ENCODE peak calls at places on chromosomes 7 and 10, in seven cellular contexts. One of them, this sample, is unnamed.
A peak's percentile ranks its signal among the peaks of the same experiment; 100 is the strongest.

GRCh38 chr7:512541-513311 is 6.9 kb downstream of the PDGFA start:
- DNase-seq in upper lobe of right lung: peak; percentile 94
- DNase-seq in lung: peak; percentile 88
- DNase-seq in suprapubic skin: no peak
- DNase-seq in adrenal gland: no peak
- DNase-seq in GM23338: no peak
- DNase-seq in ovary: no peak
- DNase-seq in this sample: peak; percentile 44

GRCh38 chr10:91796332-91797076 is 1.7 kb upstream of the TNKS2 start:
- DNase-seq in upper lobe of right lung: peak; percentile 66
- DNase-seq in lung: peak; percentile 39
- DNase-seq in suprapubic skin: no peak
- DNase-seq in adrenal gland: peak; percentile 36
- DNase-seq in GM23338: peak; percentile 72
- DNase-seq in ovary: peak; percentile 39
- DNase-seq in this sample: peak; percentile 11

GRCh38 chr10:44419790-44420549 is 35.1 kb upstream of the CXCL12 start:
- DNase-seq in upper lobe of right lung: no peak
- DNase-seq in lung: no peak
- DNase-seq in suprapubic skin: no peak
- DNase-seq in adrenal gland: no peak
- DNase-seq in GM23338: no peak
- DNase-seq in ovary: no peak
- DNase-seq in this sample: no peak

GRCh38 chr7:81213394-81213793 is 294.5 kb upstream of the SEMA3C start:
- DNase-seq in upper lobe of right lung: no peak
- DNase-seq in lung: no peak
- DNase-seq in suprapubic skin: no peak
- DNase-seq in adrenal gland: no peak
- DNase-seq in GM23338: no peak
- DNase-seq in ovary: no peak
- DNase-seq in this sample: no peak

GRCh38 chr7:2509298-2509906 is 10.2 kb upstream of the LFNG start:
- DNase-seq in upper lobe of right lung: no peak
- DNase-seq in lung: no peak
- DNase-seq in suprapubic skin: no peak
- DNase-seq in adrenal gland: no peak
- DNase-seq in GM23338: no peak
- DNase-seq in ovary: no peak
- DNase-seq in this sample: no peak

GRCh38 chr10:122854648-122855047 is 9.0 kb upstream of the CUZD1 start:
- DNase-seq in upper lobe of right lung: no peak
- DNase-seq in lung: no peak
- DNase-seq in suprapubic skin: no peak
- DNase-seq in adrenal gland: no peak
- DNase-seq in GM23338: no peak
- DNase-seq in ovary: no peak
- DNase-seq in this sample: no peak

GRCh38 chr7:151175047-151175792 is 7.7 kb upstream of the GBX1 start:
- DNase-seq in upper lobe of right lung: no peak
- DNase-seq in lung: no peak
- DNase-seq in suprapubic skin: no peak
- DNase-seq in adrenal gland: no peak
- DNase-seq in GM23338: no peak
- DNase-seq in ovary: no peak
- DNase-seq in this sample: no peak

GRCh38 chr7:45980181-45980905 is 59.3 kb upstream of the IGFBP3 start:
- DNase-seq in upper lobe of right lung: no peak
- DNase-seq in lung: peak; percentile 26
- DNase-seq in suprapubic skin: no peak
- DNase-seq in adrenal gland: no peak
- DNase-seq in GM23338: no peak
- DNase-seq in ovary: no peak
- DNase-seq in this sample: no peak

GRCh38 chr10:46068905-46069304 is 22.8 kb upstream of the MSMB start:
- DNase-seq in upper lobe of right lung: no peak
- DNase-seq in lung: no peak
- DNase-seq in suprapubic skin: no peak
- DNase-seq in adrenal gland: no peak
- DNase-seq in GM23338: no peak
- DNase-seq in ovary: no peak
- DNase-seq in this sample: no peak

GRCh38 chr7:63104666-63105065 is 894.0 kb upstream of the ZNF722 start:
- DNase-seq in upper lobe of right lung: no peak
- DNase-seq in lung: no peak
- DNase-seq in suprapubic skin: no peak
- DNase-seq in adrenal gland: no peak
- DNase-seq in GM23338: no peak
- DNase-seq in ovary: no peak
- DNase-seq in this sample: no peak

GRCh38 chr10:92527716-92528115 is 46.2 kb downstream of the IDE start:
- DNase-seq in upper lobe of right lung: no peak
- DNase-seq in lung: no peak
- DNase-seq in suprapubic skin: no peak
- DNase-seq in adrenal gland: peak; percentile 47
- DNase-seq in GM23338: no peak
- DNase-seq in ovary: no peak
- DNase-seq in this sample: no peak

GRCh38 chr10:21092683-21093524 is 195.8 kb upstream of the NEBL start:
- DNase-seq in upper lobe of right lung: no peak
- DNase-seq in lung: no peak
- DNase-seq in suprapubic skin: no peak
- DNase-seq in adrenal gland: peak; percentile 26
- DNase-seq in GM23338: no peak
- DNase-seq in ovary: no peak
- DNase-seq in this sample: no peak

GRCh38 chr10:52453501-52453900 is 139.4 kb downstream of the DKK1 start:
- DNase-seq in upper lobe of right lung: no peak
- DNase-seq in lung: no peak
- DNase-seq in suprapubic skin: no peak
- DNase-seq in adrenal gland: no peak
- DNase-seq in GM23338: no peak
- DNase-seq in ovary: no peak
- DNase-seq in this sample: no peak

GRCh38 chr10:115936926-115937755 is 335.9 kb downstream of the GFRA1 start:
- DNase-seq in upper lobe of right lung: no peak
- DNase-seq in lung: no peak
- DNase-seq in suprapubic skin: no peak
- DNase-seq in adrenal gland: no peak
- DNase-seq in GM23338: no peak
- DNase-seq in ovary: no peak
- DNase-seq in this sample: no peak

GRCh38 chr10:106711313-106711906 is 453.1 kb downstream of the SORCS1 start:
- DNase-seq in upper lobe of right lung: peak; percentile 72
- DNase-seq in lung: peak; percentile 35
- DNase-seq in suprapubic skin: no peak
- DNase-seq in adrenal gland: peak; percentile 39
- DNase-seq in GM23338: peak; percentile 82
- DNase-seq in ovary: no peak
- DNase-seq in this sample: peak; percentile 20

GRCh38 chr7:48511021-48511579 is 339.8 kb downstream of the ABCA13 start:
- DNase-seq in upper lobe of right lung: no peak
- DNase-seq in lung: no peak
- DNase-seq in suprapubic skin: no peak
- DNase-seq in adrenal gland: peak; percentile 17
- DNase-seq in GM23338: no peak
- DNase-seq in ovary: no peak
- DNase-seq in this sample: no peak

GRCh38 chr7:148975896-148976295 is 52.4 kb downstream of the PDIA4 start:
- DNase-seq in upper lobe of right lung: no peak
- DNase-seq in lung: no peak
- DNase-seq in suprapubic skin: no peak
- DNase-seq in adrenal gland: no peak
- DNase-seq in GM23338: peak; percentile 55
- DNase-seq in ovary: no peak
- DNase-seq in this sample: no peak

GRCh38 chr10:35219906-35220890 is 93.6 kb downstream of the CREM start:
- DNase-seq in upper lobe of right lung: no peak
- DNase-seq in lung: no peak
- DNase-seq in suprapubic skin: no peak
- DNase-seq in adrenal gland: no peak
- DNase-seq in GM23338: no peak
- DNase-seq in ovary: no peak
- DNase-seq in this sample: no peak

GRCh38 chr10:28676297-28676967 is 889 bp upstream of the BAMBI start:
- DNase-seq in upper lobe of right lung: no peak
- DNase-seq in lung: no peak
- DNase-seq in suprapubic skin: peak; percentile 70
- DNase-seq in adrenal gland: peak; percentile 40
- DNase-seq in GM23338: peak; percentile 78
- DNase-seq in ovary: peak; percentile 52
- DNase-seq in this sample: peak; percentile 23

GRCh38 chr7:102302025-102302424 is 15.4 kb downstream of the SH2B2 start:
- DNase-seq in upper lobe of right lung: no peak
- DNase-seq in lung: no peak
- DNase-seq in suprapubic skin: no peak
- DNase-seq in adrenal gland: no peak
- DNase-seq in GM23338: no peak
- DNase-seq in ovary: no peak
- DNase-seq in this sample: no peak

GRCh38 chr7:30764030-30764991 is 6.9 kb upstream of the MINDY4 start:
- DNase-seq in upper lobe of right lung: no peak
- DNase-seq in lung: no peak
- DNase-seq in suprapubic skin: no peak
- DNase-seq in adrenal gland: peak; percentile 57
- DNase-seq in GM23338: no peak
- DNase-seq in ovary: peak; percentile 64
- DNase-seq in this sample: peak; percentile 70

GRCh38 chr7:155071121-155071651 is 1.1 kb downstream of the HTR5A start:
- DNase-seq in upper lobe of right lung: no peak
- DNase-seq in lung: no peak
- DNase-seq in suprapubic skin: no peak
- DNase-seq in adrenal gland: no peak
- DNase-seq in GM23338: no peak
- DNase-seq in ovary: no peak
- DNase-seq in this sample: no peak

GRCh38 chr10:129938460-129938859 is 25.6 kb downstream of the EBF3 start:
- DNase-seq in upper lobe of right lung: no peak
- DNase-seq in lung: no peak
- DNase-seq in suprapubic skin: no peak
- DNase-seq in adrenal gland: no peak
- DNase-seq in GM23338: no peak
- DNase-seq in ovary: no peak
- DNase-seq in this sample: no peak

GRCh38 chr7:129091484-129092002 is 36.6 kb upstream of the TNPO3 start:
- DNase-seq in upper lobe of right lung: peak; percentile 89
- DNase-seq in lung: peak; percentile 87
- DNase-seq in suprapubic skin: peak; percentile 85
- DNase-seq in adrenal gland: peak; percentile 82
- DNase-seq in GM23338: peak; percentile 93
- DNase-seq in ovary: peak; percentile 56
- DNase-seq in this sample: peak; percentile 71
- TF ChIP-seq CTCF in upper lobe of right lung: peak; percentile 98
- TF ChIP-seq CTCF in lung: peak; percentile 86
- TF ChIP-seq CTCF in suprapubic skin: peak; percentile 84
- TF ChIP-seq CTCF in adrenal gland: peak; percentile 97
- TF ChIP-seq CTCF in GM23338: peak; percentile 100
- TF ChIP-seq CTCF in ovary: peak; percentile 66
- TF ChIP-seq CTCF in this sample: peak; percentile 85

GRCh38 chr10:71268751-71269150 is 50.3 kb upstream of the SLC29A3 start:
- DNase-seq in upper lobe of right lung: no peak
- DNase-seq in lung: no peak
- DNase-seq in suprapubic skin: no peak
- DNase-seq in adrenal gland: peak; percentile 83
- DNase-seq in GM23338: no peak
- DNase-seq in ovary: no peak
- DNase-seq in this sample: peak; percentile 73

GRCh38 chr10:71266918-71267442 is 52.1 kb upstream of the SLC29A3 start:
- DNase-seq in upper lobe of right lung: no peak
- DNase-seq in lung: no peak
- DNase-seq in suprapubic skin: no peak
- DNase-seq in adrenal gland: no peak
- DNase-seq in GM23338: no peak
- DNase-seq in ovary: no peak
- DNase-seq in this sample: no peak

GRCh38 chr10:71266147-71266917 is 52.7 kb upstream of the SLC29A3 start:
- DNase-seq in upper lobe of right lung: peak; percentile 76
- DNase-seq in lung: peak; percentile 44
- DNase-seq in suprapubic skin: no peak
- DNase-seq in adrenal gland: peak; percentile 37
- DNase-seq in GM23338: peak; percentile 45
- DNase-seq in ovary: peak; percentile 67
- DNase-seq in this sample: peak; percentile 63

GRCh38 chr10:71268247-71268691 is 50.8 kb upstream of the SLC29A3 start:
- DNase-seq in upper lobe of right lung: no peak
- DNase-seq in lung: no peak
- DNase-seq in suprapubic skin: no peak
- DNase-seq in adrenal gland: no peak
- DNase-seq in GM23338: peak; percentile 64
- DNase-seq in ovary: no peak
- DNase-seq in this sample: no peak

DNA sequence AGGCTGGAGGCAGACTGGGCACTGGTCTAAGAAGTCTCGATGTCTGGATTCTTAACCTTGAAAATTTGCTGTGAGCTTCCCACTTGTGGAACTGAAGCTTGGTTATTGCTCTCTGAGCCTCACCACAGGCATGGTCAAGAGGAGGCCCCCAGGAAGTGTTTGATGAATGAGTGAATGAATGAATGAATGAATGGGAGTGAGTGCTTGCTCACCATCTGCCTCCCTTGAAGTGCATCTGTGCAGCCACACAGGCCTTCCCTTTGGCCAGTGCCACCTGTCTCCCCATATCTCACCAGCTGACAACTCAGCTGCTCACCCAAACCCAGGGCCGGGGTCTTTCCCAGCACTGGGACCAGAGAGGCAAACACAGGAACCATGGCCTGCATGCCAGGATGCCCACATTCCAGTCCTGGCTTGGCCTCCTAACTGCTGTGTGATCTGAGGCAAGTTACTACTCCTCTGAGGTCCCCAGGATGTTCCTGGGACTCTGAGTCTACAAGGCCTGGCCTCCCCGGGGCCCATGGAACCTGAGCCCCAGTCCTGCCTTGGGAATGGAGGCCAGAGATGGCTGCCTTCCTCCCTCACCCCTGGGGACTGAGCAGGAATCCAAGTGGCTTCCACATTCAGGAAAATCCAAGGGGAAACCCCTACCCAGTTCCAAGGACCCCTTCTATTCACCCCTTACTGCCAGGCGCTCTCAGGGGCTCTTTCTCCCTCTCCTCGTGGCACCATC is 51.4 kb upstream of the SLC29A3 start:
- DNase-seq in upper lobe of right lung: no peak
- DNase-seq in lung: no peak
- DNase-seq in suprapubic skin: no peak
- DNase-seq in adrenal gland: no peak
- DNase-seq in GM23338: no peak
- DNase-seq in ovary: no peak
- DNase-seq in this sample: no peak
- H3K27ac ChIP-seq in upper lobe of right lung: no peak overlapping the region
- H3K27ac ChIP-seq in lung: no peak overlapping the region
- H3K27ac ChIP-seq in suprapubic skin: no peak overlapping the region
- H3K27ac ChIP-seq in adrenal gland: no peak overlapping the region
- H3K27ac ChIP-seq in GM23338: peak overlapping the region; percentile 96
- H3K27ac ChIP-seq in ovary: no peak overlapping the region
- H3K27ac ChIP-seq in this sample: peak overlapping the region; percentile 77

GRCh38 chr7:42198974-42199668 is 37.9 kb downstream of the GLI3 start:
- DNase-seq in upper lobe of right lung: no peak
- DNase-seq in lung: no peak
- DNase-seq in suprapubic skin: no peak
- DNase-seq in adrenal gland: no peak
- DNase-seq in GM23338: no peak
- DNase-seq in ovary: no peak
- DNase-seq in this sample: no peak
- H3K4me3 ChIP-seq in upper lobe of right lung: no peak overlapping the region
- H3K4me3 ChIP-seq in lung: no peak overlapping the region
- H3K4me3 ChIP-seq in suprapubic skin: no peak overlapping the region
- H3K4me3 ChIP-seq in adrenal gland: no peak overlapping the region
- H3K4me3 ChIP-seq in GM23338: no peak overlapping the region
- H3K4me3 ChIP-seq in ovary: no peak overlapping the region
- H3K4me3 ChIP-seq in this sample: no peak overlapping the region

GRCh38 chr10:103476046-103476768 is 2.8 kb downstream of the CALHM3 start:
- DNase-seq in upper lobe of right lung: no peak
- DNase-seq in lung: no peak
- DNase-seq in suprapubic skin: no peak
- DNase-seq in adrenal gland: no peak
- DNase-seq in GM23338: peak; percentile 84
- DNase-seq in ovary: no peak
- DNase-seq in this sample: no peak
- TF ChIP-seq CTCF in upper lobe of right lung: no peak
- TF ChIP-seq CTCF in lung: no peak
- TF ChIP-seq CTCF in suprapubic skin: no peak
- TF ChIP-seq CTCF in adrenal gland: no peak
- TF ChIP-seq CTCF in GM23338: peak; percentile 94
- TF ChIP-seq CTCF in ovary: no peak
- TF ChIP-seq CTCF in this sample: no peak

This sample was measured in heart right ventricle.